ENCODE peak calls at places on chromosomes 16 and 17, in nine cellular contexts. F is neural progenitor cell, B is dorsolateral prefrontal cortex, K is pancreas, G is heart right ventricle, D is thoracic aorta, L is HL-60, T is OCI-LY7, Z is stomach. U is an unnamed sample.

GRCh38 chr17:59627770-59628171 is 8.1 kb downstream of the CLTC start:
- DNase-seq in F (no peak), B (no peak), K (no peak), G (no peak), D (no peak), L (no peak), T (no peak), Z (no peak), U (no peak)

GRCh38 chr16:19678804-19679203 is 39.2 kb downstream of the KNOP1 start:
- DNase-seq in F (no peak), B (no peak), K (no peak), G (no peak), D (no peak), L (no peak), T (no peak), Z (no peak), U (no peak)

GRCh38 chr16:117381-118365 is 20.8 kb downstream of the NPRL3 start:
- DNase-seq in F (peak), B (no peak), K (peak), G (peak), D (no peak), L (peak), T (peak), Z (peak), U (peak)

GRCh38 chr16:88855176-88855575 is 1.6 kb downstream of the GALNS start:
- DNase-seq in F (no peak), B (no peak), K (no peak), G (no peak), D (no peak), L (no peak), T (no peak), Z (no peak), U (no peak)

GRCh38 chr17:1736348-1737281 is 6.1 kb upstream of the SERPINF2 start:
- DNase-seq in F (no peak), B (peak), K (peak), G (peak), D (no peak), L (peak), T (no peak), Z (peak), U (peak)

GRCh38 chr16:29913514-29913913 is 12.5 kb downstream of the KCTD13 start:
- DNase-seq in F (no peak), B (no peak), K (no peak), G (no peak), D (no peak), L (no peak), T (no peak), Z (no peak), U (no peak)

GRCh38 chr17:32475258-32475657 is 11.5 kb upstream of the CDK5R1 start:
- DNase-seq in F (no peak), B (no peak), K (no peak), G (no peak), D (no peak), L (no peak), T (no peak), Z (no peak), U (no peak)

GRCh38 chr16:74633686-74634085 is 26.8 kb upstream of the GLG1 start:
- DNase-seq in F (no peak), B (no peak), K (no peak), G (no peak), D (no peak), L (no peak), T (no peak), Z (peak), U (no peak)

GRCh38 chr16:69939821-69940585 is 11.1 kb upstream of the CLEC18A start:
- DNase-seq in F (no peak), B (no peak), K (peak), G (no peak), D (no peak), L (no peak), T (no peak), Z (no peak), U (peak)

GRCh38 chr17:41026668-41027471 is at the start of gene KRTAP1-5:
- DNase-seq in F (no peak), B (no peak), K (peak), G (no peak), D (no peak), L (no peak), T (no peak), Z (no peak), U (no peak)

GRCh38 chr17:147796-148740 is 10.7 kb downstream of the SCGB1C2 start:
- DNase-seq in F (no peak), B (no peak), K (peak), G (peak), D (no peak), L (no peak), T (no peak), Z (peak), U (peak)

GRCh38 chr17:44075598-44076293 is 5.2 kb downstream of the G6PC3 start:
- DNase-seq in F (no peak), B (no peak), K (peak), G (no peak), D (no peak), L (no peak), T (no peak), Z (no peak), U (no peak)

GRCh38 chr16:20952144-20952797 is 51.7 kb downstream of the LYRM1 start:
- DNase-seq in F (no peak), B (no peak), K (no peak), G (no peak), D (no peak), L (no peak), T (no peak), Z (no peak), U (no peak)

GRCh38 chr17:34840758-34841157 is 120.5 kb downstream of the CCT6B start:
- DNase-seq in F (no peak), B (no peak), K (no peak), G (no peak), D (no peak), L (peak), T (peak), Z (no peak), U (no peak)

GRCh38 chr16:4618645-4619418 is 4.1 kb upstream of the UBALD1 start:
- DNase-seq in F (no peak), B (no peak), K (no peak), G (no peak), D (no peak), L (no peak), T (no peak), Z (no peak), U (no peak)
- TF ChIP-seq CTCF in F (no peak), B (no peak), K (no peak), G (no peak), D (no peak), L (no peak), T (no peak), Z (no peak), U (no peak)

GRCh38 chr17:81223758-81224122 is 975 bp upstream of the CEP131 start:
- DNase-seq in F (peak), B (no peak), K (peak), G (no peak), D (no peak), L (peak), T (no peak), Z (no peak), U (no peak)

GRCh38 chr17:81221842-81222619 is 734 bp downstream of the CEP131 start:
- DNase-seq in F (peak), B (no peak), K (peak), G (no peak), D (no peak), L (no peak), T (no peak), Z (no peak), U (no peak)

GRCh38 chr17:81221371-81221841 is 1.4 kb downstream of the CEP131 start:
- DNase-seq in F (peak), B (no peak), K (no peak), G (no peak), D (no peak), L (no peak), T (no peak), Z (no peak), U (no peak)

GRCh38 chr17:81222906-81223757 is at the start of gene CEP131:
- DNase-seq in F (peak), B (peak), K (peak), G (peak), D (peak), L (peak), T (peak), Z (peak), U (peak)

GRCh38 chr17:81222620-81222905 is 202 bp downstream of the CEP131 start:
- DNase-seq in F (no peak), B (no peak), K (no peak), G (no peak), D (no peak), L (no peak), T (no peak), Z (no peak), U (no peak)
- H3K27ac ChIP-seq in F (no peak), B (no peak), K (no peak), G (no peak), D (no peak), L (no peak), T (no peak), Z (peak), U (no peak)

DNA sequence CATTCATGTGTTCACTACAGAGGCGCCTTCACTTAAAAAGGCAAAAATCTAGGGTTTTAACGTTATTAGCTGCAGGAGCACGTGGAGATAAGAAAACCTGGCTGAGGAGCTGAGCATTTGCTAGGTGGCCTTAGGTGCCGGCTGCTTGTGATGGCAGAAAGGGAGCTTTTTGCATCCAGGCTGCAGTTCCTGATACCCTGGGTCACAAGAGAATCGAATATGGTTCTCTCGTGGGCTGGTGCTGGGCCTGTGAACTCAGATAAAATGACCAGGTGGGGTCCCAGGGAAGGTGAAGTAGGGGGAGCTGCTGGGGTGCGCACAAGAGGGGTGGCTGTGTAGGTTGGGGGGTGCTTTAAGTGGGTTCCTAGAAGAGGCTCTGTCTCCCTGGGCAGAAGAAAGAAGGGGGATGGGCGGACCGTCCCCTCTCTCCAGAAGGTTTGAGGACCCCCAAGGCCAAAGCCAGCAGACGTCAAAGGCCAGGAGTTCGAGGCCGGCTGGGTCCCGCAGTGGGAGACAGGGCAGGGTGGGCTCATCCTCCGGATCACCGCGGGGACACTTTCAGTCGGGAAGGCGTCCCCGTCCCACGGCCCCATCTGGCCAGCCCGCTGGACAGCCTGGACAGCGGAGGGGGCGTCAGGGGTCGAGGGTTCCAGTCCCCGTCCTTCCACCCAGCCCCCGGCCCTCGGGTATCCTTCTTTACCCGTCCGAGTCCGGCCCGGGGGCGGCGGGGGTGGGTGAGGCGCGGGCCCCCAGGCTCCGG is 740 bp upstream of the CMIP start:
- DNase-seq in F (no peak), B (no peak), K (peak), G (no peak), D (no peak), L (no peak), T (no peak), Z (no peak), U (peak)
- H3K4me3 ChIP-seq in F (peak), B (peak), K (peak), G (peak), D (peak), L (peak), T (peak), Z (peak), U (no peak)

DNA sequence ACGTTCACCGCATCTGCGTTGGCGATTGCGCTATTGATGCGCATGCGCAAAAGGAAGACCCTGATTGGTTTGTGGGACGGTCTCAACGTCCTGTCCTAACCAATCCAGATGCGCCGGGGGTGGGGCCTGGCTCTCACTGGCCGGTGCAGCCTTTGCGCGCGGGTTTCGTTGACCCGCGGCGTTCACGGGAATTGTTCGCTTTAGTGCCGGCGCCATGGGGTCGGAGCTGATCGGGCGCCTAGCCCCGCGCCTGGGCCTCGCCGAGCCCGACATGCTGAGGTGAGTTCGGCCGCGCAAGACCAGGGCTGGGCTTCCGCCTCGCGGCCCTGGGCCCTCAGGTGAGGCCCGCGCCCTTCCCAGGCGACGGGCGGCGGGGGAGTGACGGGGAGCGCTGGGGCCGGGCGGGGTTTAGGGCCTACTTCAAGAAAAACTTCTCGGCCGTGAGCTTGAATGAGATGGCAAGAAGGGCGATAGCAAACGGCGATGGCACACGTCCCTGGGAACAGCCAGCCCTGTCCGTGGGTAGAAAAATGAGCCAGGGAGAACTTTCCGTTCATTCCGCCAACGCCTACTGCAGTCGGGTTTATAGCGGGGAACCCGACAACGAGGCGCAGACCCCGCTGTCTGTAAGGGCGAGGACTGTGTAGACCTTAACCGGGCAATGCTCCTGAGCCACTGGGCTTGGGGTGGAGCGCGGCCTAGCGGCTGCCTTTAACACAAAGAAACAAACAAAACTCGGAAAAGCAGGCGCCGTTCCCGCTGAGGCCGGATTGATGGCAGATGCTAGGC is at the start of gene ORC6:
- DNase-seq in F (peak), B (peak), K (peak), G (peak), D (peak), L (peak), T (peak), Z (peak), U (peak)
- TF ChIP-seq CTCF in F (peak), B (no peak), K (no peak), G (no peak), D (peak), L (peak), T (peak), Z (no peak), U (no peak)

DNA sequence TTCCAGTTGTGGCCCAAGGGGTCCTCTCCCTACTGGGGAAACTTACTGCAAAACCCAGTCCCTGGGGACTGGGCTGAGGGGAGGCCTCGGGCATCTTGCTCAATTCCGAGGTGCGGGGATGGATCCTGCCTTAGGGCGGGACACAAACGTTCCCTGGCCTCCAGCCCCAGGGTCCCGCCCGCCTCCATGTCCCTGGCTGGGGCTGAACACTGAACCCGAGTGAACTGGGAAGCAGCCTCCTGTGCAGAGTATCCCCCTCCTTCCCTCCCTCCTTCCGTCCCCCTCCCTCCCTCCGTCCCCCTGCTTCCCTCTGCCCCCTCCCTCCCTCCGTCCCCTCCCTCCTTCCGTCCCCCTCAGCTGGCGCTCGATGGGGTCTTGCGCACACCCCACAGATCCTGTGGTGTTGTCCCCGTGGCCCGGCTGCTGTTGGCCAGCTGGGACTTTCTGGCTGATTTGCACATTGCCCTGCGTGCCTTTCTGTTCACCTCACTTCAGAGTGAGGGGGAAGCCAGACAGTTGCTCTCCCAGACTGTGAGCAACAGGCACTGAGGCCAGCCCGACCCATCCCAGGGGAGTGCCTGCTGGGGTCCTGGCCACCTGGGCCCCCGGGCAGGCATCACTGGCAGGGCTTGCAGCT is 5.5 kb downstream of the TRAF7 start:
- DNase-seq in F (no peak), B (no peak), K (no peak), G (peak), D (no peak), L (no peak), T (no peak), Z (peak), U (no peak)
- H3K27ac ChIP-seq in F (peak), B (no peak), K (no peak), G (peak), D (peak), L (no peak), T (no peak), Z (peak), U (peak)

DNA sequence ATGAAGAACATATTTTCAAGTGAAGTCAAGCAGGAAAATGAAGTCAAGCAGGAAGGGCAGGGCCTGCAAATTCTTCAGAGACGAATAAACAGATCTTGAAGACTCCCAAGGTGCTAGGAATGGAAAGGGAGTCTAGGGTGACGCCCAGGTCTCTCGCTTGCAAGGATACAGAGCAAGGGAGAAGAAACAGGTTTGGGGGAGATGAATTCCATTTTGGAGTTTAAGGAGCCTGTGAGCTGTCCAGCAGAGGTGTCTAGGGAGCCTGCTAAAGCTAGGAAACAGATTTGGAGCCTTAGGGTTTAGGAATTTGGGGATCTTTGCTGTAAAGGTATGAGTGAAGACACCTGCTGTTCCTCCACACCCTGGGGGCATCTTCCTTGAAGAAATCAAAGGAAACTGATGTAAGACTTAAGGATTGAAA is 2.0 kb upstream of the UNKL start:
- DNase-seq in F (no peak), B (no peak), K (no peak), G (no peak), D (no peak), L (no peak), T (no peak), Z (no peak), U (no peak)
- H3K4me3 ChIP-seq in F (no peak), B (no peak), K (no peak), G (no peak), D (no peak), L (no peak), T (no peak), Z (no peak), U (no peak)

GRCh38 chr16:53445534-53445933 is 11.3 kb downstream of the RBL2 start:
- DNase-seq in F (no peak), B (no peak), K (no peak), G (no peak), D (no peak), L (no peak), T (no peak), Z (no peak), U (no peak)

GRCh38 chr16:53446090-53446489 is 11.8 kb downstream of the RBL2 start:
- DNase-seq in F (no peak), B (no peak), K (no peak), G (no peak), D (no peak), L (no peak), T (no peak), Z (no peak), U (no peak)

DNA sequence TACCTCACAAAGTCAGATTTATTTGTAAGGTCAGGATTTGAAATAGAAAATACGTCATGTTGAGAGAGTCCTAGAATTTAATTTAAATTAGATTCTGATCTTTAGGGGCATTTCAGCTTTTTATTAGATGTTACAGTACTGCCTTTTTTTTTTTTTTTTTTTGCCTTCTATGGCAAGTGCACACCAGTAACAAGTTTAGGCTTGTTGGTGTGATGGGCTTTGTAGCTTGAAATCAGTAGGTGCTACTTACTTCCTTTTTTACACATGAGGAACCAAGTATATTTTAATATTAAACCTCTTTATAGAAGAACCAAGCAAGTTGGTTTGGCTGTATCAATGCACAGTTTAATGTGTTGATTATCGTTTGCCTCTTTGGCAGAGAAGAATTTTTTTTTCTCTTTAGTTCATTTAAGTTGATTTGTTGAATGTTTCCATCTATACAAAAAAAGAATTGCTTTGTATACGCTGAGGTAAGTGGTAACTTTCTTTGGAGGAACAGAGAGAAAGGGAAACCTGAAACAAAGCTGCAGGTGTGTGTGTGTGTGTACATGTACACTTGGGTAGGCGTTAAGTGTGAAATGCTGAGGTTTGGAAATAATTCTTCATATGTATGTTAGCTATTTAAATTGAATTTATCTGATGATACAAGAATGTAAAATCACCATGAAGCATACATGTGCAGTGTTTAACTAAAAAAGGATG is 15.7 kb downstream of the RBL2 start:
- DNase-seq in F (no peak), B (no peak), K (no peak), G (no peak), D (no peak), L (no peak), T (peak), Z (no peak), U (no peak)
- TF ChIP-seq CTCF in F (no peak), B (no peak), K (no peak), G (no peak), D (no peak), L (no peak), T (no peak), Z (no peak), U (no peak)

GRCh38 chr16:85435298-85435697 is 177.8 kb upstream of the GSE1 start:
- DNase-seq in F (peak), B (no peak), K (peak), G (no peak), D (no peak), L (no peak), T (no peak), Z (no peak), U (no peak)

GRCh38 chr16:85436207-85436606 is 176.9 kb upstream of the GSE1 start:
- DNase-seq in F (no peak), B (no peak), K (peak), G (no peak), D (no peak), L (no peak), T (no peak), Z (no peak), U (no peak)

GRCh38 chr16:85438981-85439639 is 174.0 kb upstream of the GSE1 start:
- DNase-seq in F (no peak), B (no peak), K (peak), G (no peak), D (no peak), L (no peak), T (no peak), Z (no peak), U (no peak)

GRCh38 chr16:85437161-85438052 is 175.7 kb upstream of the GSE1 start:
- DNase-seq in F (peak), B (no peak), K (no peak), G (no peak), D (no peak), L (peak), T (no peak), Z (peak), U (no peak)

DNA sequence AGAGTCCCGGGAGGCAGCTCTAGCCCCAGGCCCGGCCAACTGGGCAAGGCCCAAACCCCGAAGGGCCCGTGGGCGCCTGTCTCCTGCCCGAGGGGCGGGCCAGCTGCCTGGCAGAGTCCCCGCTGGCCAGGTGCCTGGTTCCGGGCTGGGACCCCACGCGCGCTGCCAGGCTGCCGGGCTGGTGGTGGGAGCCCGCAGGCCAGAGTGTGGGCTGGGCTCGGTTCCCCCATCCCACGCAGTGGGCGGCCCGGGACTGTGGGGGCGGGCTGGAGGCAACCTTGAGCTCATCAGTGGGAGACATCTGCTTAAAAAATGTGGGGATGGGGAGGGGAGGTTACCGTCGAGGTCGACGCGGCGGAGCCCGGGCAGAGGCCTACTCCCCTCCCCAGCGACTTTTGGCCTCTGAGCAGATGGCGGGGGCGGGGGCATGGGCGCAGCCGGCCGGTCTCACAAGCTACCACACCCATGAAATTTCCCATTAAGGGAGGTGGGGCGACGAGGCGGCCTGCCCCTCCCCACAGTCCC is 176.4 kb upstream of the GSE1 start:
- DNase-seq in F (peak), B (no peak), K (peak), G (no peak), D (no peak), L (no peak), T (no peak), Z (peak), U (no peak)
- H3K27ac ChIP-seq in F (no peak), B (no peak), K (peak), G (no peak), D (peak), L (no peak), T (no peak), Z (peak), U (no peak)